ENCODE peak calls at places on chromosome 6, in nine cellular contexts. G is neural progenitor cell; X is substantia nigra; I is MM.1S; Q is mucosa of descending colon; S is left colon; L is activated T-cell treated with anti-CD3 and anti-CD28 coated beads for 24 hours; Y is stimulated activated CD4-positive, alpha-beta T cell treated with anti-CD3 and anti-CD28 coated beads, Interleukin-12 subunit alpha, Interleukin-12 subunit beta, amount 100 ng/mL, for 48 hours; E is lower lobe of right lung. A is an unnamed sample.

GRCh38 chr6:34656378-34657036 is 40.1 kb downstream of the ILRUN start:
- DNase-seq in G (no peak), X (no peak), I (peak; percentile 95), Q (no peak), S (peak; percentile 59), L (no peak), Y (peak; percentile 26), E (no peak), A (peak; percentile 50)

GRCh38 chr6:106084106-106084963 is 1.8 kb upstream of the PRDM1 start:
- DNase-seq in G (peak; percentile 83), X (no peak), I (peak; percentile 87), Q (no peak), S (peak; percentile 42), L (no peak), Y (no peak), E (no peak), A (peak; percentile 42)

GRCh38 chr6:17872908-17873307 is 114.5 kb downstream of the KIF13A start:
- DNase-seq in G (no peak), X (no peak), I (no peak), Q (no peak), S (no peak), L (no peak), Y (no peak), E (no peak), A (no peak)

GRCh38 chr6:82712826-82713225 is 349.2 kb downstream of the TPBG start:
- DNase-seq in G (no peak), X (no peak), I (peak; percentile 9), Q (no peak), S (no peak), L (no peak), Y (no peak), E (no peak), A (no peak)

GRCh38 chr6:167795321-167795811 is 31.3 kb upstream of the AFDN start:
- DNase-seq in G (no peak), X (no peak), I (no peak), Q (peak; percentile 37), S (no peak), L (no peak), Y (no peak), E (no peak), A (no peak)

GRCh38 chr6:82015043-82015442 is 232.5 kb downstream of the IBTK start:
- DNase-seq in G (no peak), X (no peak), I (no peak), Q (no peak), S (no peak), L (no peak), Y (no peak), E (no peak), A (no peak)

GRCh38 chr6:145734486-145735355 is 599 bp downstream of the EPM2A start:
- DNase-seq in G (peak; percentile 95), X (peak; percentile 78), I (peak; percentile 60), Q (peak; percentile 93), S (peak; percentile 92), L (peak; percentile 64), Y (peak; percentile 70), E (peak; percentile 93), A (peak; percentile 65)

GRCh38 chr6:155171109-155171746 is 92.6 kb upstream of the CLDN20 start:
- DNase-seq in G (no peak), X (no peak), I (no peak), Q (no peak), S (no peak), L (peak; percentile 83), Y (peak; percentile 79), E (no peak), A (peak; percentile 74)

GRCh38 chr6:159884720-159885119 is 6.1 kb upstream of the MAS1 start:
- DNase-seq in G (no peak), X (no peak), I (no peak), Q (no peak), S (no peak), L (no peak), Y (no peak), E (no peak), A (no peak)

GRCh38 chr6:158817298-158818007 is 1.7 kb downstream of the EZR start:
- DNase-seq in G (peak; percentile 44), X (no peak), I (peak; percentile 28), Q (peak; percentile 76), S (peak; percentile 73), L (no peak), Y (no peak), E (peak; percentile 82), A (no peak)

GRCh38 chr6:88975369-88975768 is 12.0 kb upstream of the RNGTT start:
- DNase-seq in G (no peak), X (no peak), I (no peak), Q (no peak), S (no peak), L (no peak), Y (no peak), E (no peak), A (no peak)

GRCh38 chr6:106609699-106610098 is 19.6 kb downstream of the RTN4IP1 start:
- DNase-seq in G (peak; percentile 32), X (no peak), I (no peak), Q (peak; percentile 35), S (no peak), L (no peak), Y (no peak), E (no peak), A (peak; percentile 17)

GRCh38 chr6:83096791-83097190 is 29.3 kb downstream of the DOP1A start:
- DNase-seq in G (no peak), X (no peak), I (no peak), Q (no peak), S (no peak), L (no peak), Y (no peak), E (no peak), A (no peak)

GRCh38 chr6:48134246-48134645 is 23.2 kb upstream of the PTCHD4 start:
- DNase-seq in G (no peak), X (no peak), I (no peak), Q (no peak), S (no peak), L (no peak), Y (no peak), E (no peak), A (no peak)

GRCh38 chr6:135382182-135382628 is 115.3 kb downstream of the AHI1 start:
- DNase-seq in G (no peak), X (no peak), I (no peak), Q (no peak), S (no peak), L (no peak), Y (no peak), E (no peak), A (no peak)

GRCh38 chr6:30740993-30741784 is 1.3 kb downstream of the FLOT1 start:
- DNase-seq in G (no peak), X (no peak), I (no peak), Q (no peak), S (peak; percentile 38), L (no peak), Y (no peak), E (no peak), A (no peak)

GRCh38 chr6:28553986-28554881 is 28.6 kb downstream of the GPX5 start:
- DNase-seq in G (no peak), X (no peak), I (no peak), Q (no peak), S (no peak), L (no peak), Y (no peak), E (no peak), A (no peak)

GRCh38 chr6:1580109-1580508 is 29.6 kb upstream of the FOXC1 start:
- DNase-seq in G (no peak), X (no peak), I (no peak), Q (no peak), S (no peak), L (no peak), Y (no peak), E (no peak), A (no peak)

GRCh38 chr6:20879526-20879925 is 345.3 kb downstream of the CDKAL1 start:
- DNase-seq in G (peak; percentile 23), X (no peak), I (no peak), Q (no peak), S (no peak), L (no peak), Y (no peak), E (no peak), A (no peak)

GRCh38 chr6:1380625-1381396 is 8.6 kb upstream of the FOXF2 start:
- DNase-seq in G (peak; percentile 45), X (no peak), I (no peak), Q (no peak), S (no peak), L (no peak), Y (no peak), E (no peak), A (no peak)

GRCh38 chr6:119283214-119283613 is 66.3 kb downstream of the MAN1A1 start:
- DNase-seq in G (no peak), X (no peak), I (no peak), Q (no peak), S (no peak), L (no peak), Y (no peak), E (no peak), A (no peak)

GRCh38 chr6:139820191-139820590 is 445.7 kb upstream of the CITED2 start:
- DNase-seq in G (no peak), X (no peak), I (no peak), Q (no peak), S (no peak), L (no peak), Y (no peak), E (no peak), A (no peak)

GRCh38 chr6:5138995-5139827 is 54.1 kb downstream of the PPP1R3G start:
- DNase-seq in G (peak; percentile 52), X (no peak), I (no peak), Q (no peak), S (no peak), L (no peak), Y (no peak), E (no peak), A (no peak)

GRCh38 chr6:112258636-112259336 is 4.4 kb upstream of the LAMA4 start:
- DNase-seq in G (no peak), X (no peak), I (no peak), Q (no peak), S (no peak), L (no peak), Y (no peak), E (no peak), A (no peak)

GRCh38 chr6:81105998-81106397 is 646.5 kb downstream of the TENT5A start:
- DNase-seq in G (no peak), X (no peak), I (no peak), Q (no peak), S (no peak), L (no peak), Y (no peak), E (no peak), A (no peak)

GRCh38 chr6:36813526-36813925 is 25.7 kb downstream of the CPNE5 start:
- DNase-seq in G (no peak), X (no peak), I (no peak), Q (no peak), S (no peak), L (no peak), Y (no peak), E (no peak), A (no peak)

GRCh38 chr6:29294499-29294914 is 7.0 kb upstream of the OR14J1 start:
- DNase-seq in G (no peak), X (no peak), I (no peak), Q (no peak), S (no peak), L (no peak), Y (no peak), E (no peak), A (no peak)

GRCh38 chr6:3324262-3324942 is 65.7 kb downstream of the PSMG4 start:
- DNase-seq in G (no peak), X (peak; percentile 27), I (no peak), Q (no peak), S (no peak), L (no peak), Y (peak; percentile 11), E (no peak), A (peak; percentile 33)

GRCh38 chr6:73631849-73632248 is 21.9 kb downstream of the SLC17A5 start:
- DNase-seq in G (no peak), X (no peak), I (no peak), Q (no peak), S (no peak), L (no peak), Y (no peak), E (no peak), A (no peak)

GRCh38 chr6:138275976-138276375 is 57.7 kb upstream of the PBOV1 start:
- DNase-seq in G (peak; percentile 16), X (no peak), I (no peak), Q (no peak), S (no peak), L (no peak), Y (no peak), E (no peak), A (no peak)